ENCODE peak calls at places on chromosomes 6 and 20, in eight cellular contexts. F, L, G, O, X, C, D and A are unnamed samples. For H3K4me1 and H3K79me2, the result is how much of the 10 kb centered on the place peaks cover.

GRCh38 chr20:13644010-13644409 is 5.3 kb upstream of the TASP1 start:
- DNase-seq in D (peak), X (no peak), G (no peak), L (peak), F (no peak), C (no peak), O (peak), A (peak)

GRCh38 chr20:36177716-36178115 is 23.2 kb downstream of the EPB41L1 start:
- DNase-seq in F (no peak), O (no peak), D (no peak), L (no peak), X (no peak), C (no peak), G (no peak), A (no peak)

GRCh38 chr6:1949533-1949932 is 295.9 kb downstream of the GMDS start:
- DNase-seq in G (no peak), F (peak), O (peak), D (peak), C (no peak), L (no peak), X (no peak), A (no peak)

GRCh38 chr6:20409427-20409971 is 7.8 kb downstream of the E2F3 start:
- DNase-seq in L (no peak), O (no peak), D (peak), C (peak), G (no peak), F (no peak), X (no peak), A (no peak)

GRCh38 chr6:145561095-145561820 is 174.1 kb downstream of the EPM2A start:
- DNase-seq in D (peak), X (no peak), F (peak), G (peak), C (no peak), L (no peak), O (peak), A (no peak)

GRCh38 chr20:59149678-59150504 is 13.7 kb upstream of the ZNF831 start:
- DNase-seq in X (no peak), L (no peak), F (no peak), D (no peak), O (no peak), C (peak), G (no peak), A (no peak)

GRCh38 chr6:34671801-34672656 is 24.5 kb downstream of the ILRUN start:
- DNase-seq in O (peak), C (peak), F (peak), D (peak), G (no peak), X (no peak), L (no peak), A (no peak)

GRCh38 chr20:20368414-20369352 is 779 bp downstream of the INSM1 start:
- DNase-seq in L (peak), F (no peak), O (peak), D (no peak), X (peak), G (no peak), C (no peak), A (no peak)

GRCh38 chr20:11755071-11755881 is 162.4 kb upstream of the BTBD3 start:
- DNase-seq in C (no peak), D (peak), X (no peak), G (no peak), F (peak), L (no peak), O (no peak), A (no peak)

GRCh38 chr6:147852772-147853171 is 344.3 kb downstream of the SAMD5 start:
- DNase-seq in C (no peak), L (no peak), G (no peak), D (peak), O (no peak), X (no peak), F (peak), A (no peak)

GRCh38 chr6:11120273-11121005 is 8.9 kb upstream of the ERVFRD-1 start:
- DNase-seq in G (no peak), F (peak), D (peak), L (no peak), X (no peak), O (peak), C (no peak), A (no peak)

GRCh38 chr6:83708970-83709747 is at the start of gene SNAP91:
- DNase-seq in D (peak), F (no peak), C (no peak), X (peak), O (no peak), L (peak), G (no peak), A (no peak)

GRCh38 chr20:40688129-40689099 is 622 bp downstream of the MAFB start:
- DNase-seq in F (no peak), O (no peak), G (no peak), X (peak), L (no peak), C (no peak), D (peak), A (no peak)

GRCh38 chr6:53765270-53765669 is 29.5 kb upstream of the LRRC1 start:
- DNase-seq in G (no peak), D (peak), X (no peak), O (no peak), L (no peak), C (no peak), F (no peak), A (no peak)

GRCh38 chr20:53579581-53580375 is 13.9 kb downstream of the ZNF217 start:
- DNase-seq in L (no peak), G (no peak), O (peak), C (peak), D (peak), X (no peak), F (peak), A (no peak)

DNA sequence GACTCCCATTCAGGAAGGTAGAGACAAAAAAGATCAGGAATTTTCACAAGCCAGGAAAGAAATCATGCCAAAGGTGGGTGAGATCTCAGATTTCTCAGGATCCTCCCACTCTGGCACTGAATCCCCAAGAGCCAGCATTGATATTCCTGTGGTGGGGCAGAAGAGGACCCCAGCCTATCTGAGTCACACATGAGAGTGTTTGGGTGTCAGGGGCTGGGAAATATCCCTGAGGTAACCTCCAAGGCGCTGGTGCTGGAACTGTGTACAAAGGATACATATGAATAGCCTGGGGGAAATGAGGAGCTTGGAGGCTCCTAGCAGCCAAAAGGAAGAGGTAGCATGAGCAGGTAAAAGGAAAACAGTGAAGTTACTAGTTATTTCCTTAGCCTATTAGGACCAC is 369.4 kb downstream of the BTBD9 start:
- DNase-seq in O (no peak), X (no peak), L (no peak), F (peak), D (peak), C (no peak), G (no peak), A (no peak)
- H3K4me3 ChIP-seq in O (no peak), X (no peak), L (no peak), F (no peak), D (no peak), C (no peak), G (no peak), A (no peak)

GRCh38 chr6:112245511-112246203 is 8.7 kb downstream of the LAMA4 start:
- DNase-seq in L (no peak), O (no peak), C (no peak), F (no peak), G (no peak), D (peak), X (no peak), A (no peak)

GRCh38 chr6:112243861-112244415 is 10.4 kb downstream of the LAMA4 start:
- DNase-seq in C (no peak), L (peak), D (no peak), O (peak), F (peak), X (no peak), G (no peak), A (no peak)

GRCh38 chr6:112241820-112242443 is 12.4 kb downstream of the LAMA4 start:
- DNase-seq in G (no peak), X (no peak), O (no peak), F (no peak), C (no peak), L (no peak), D (no peak), A (no peak)

GRCh38 chr6:112247275-112247674 is 7.1 kb downstream of the LAMA4 start:
- DNase-seq in F (no peak), D (no peak), O (no peak), L (no peak), G (no peak), C (no peak), X (no peak), A (no peak)

GRCh38 chr6:112244428-112244827 is 9.9 kb downstream of the LAMA4 start:
- DNase-seq in O (no peak), D (no peak), C (no peak), X (no peak), F (no peak), L (no peak), G (no peak), A (no peak)
- H3K4me1 ChIP-seq in O (under half), D (under half), C (under half), X (under half), F (under half), L (under half), G (under half), A (under half)

GRCh38 chr6:142155091-142155490 is 8.0 kb downstream of the VTA1 start:
- DNase-seq in F (no peak), O (no peak), C (no peak), D (no peak), G (no peak), L (no peak), X (no peak), A (no peak)
- H3K79me2 ChIP-seq in F (half or more), O (half or more), C (half or more), D (half or more), G (half or more), L (half or more), X (under half), A (half or more)

DNA sequence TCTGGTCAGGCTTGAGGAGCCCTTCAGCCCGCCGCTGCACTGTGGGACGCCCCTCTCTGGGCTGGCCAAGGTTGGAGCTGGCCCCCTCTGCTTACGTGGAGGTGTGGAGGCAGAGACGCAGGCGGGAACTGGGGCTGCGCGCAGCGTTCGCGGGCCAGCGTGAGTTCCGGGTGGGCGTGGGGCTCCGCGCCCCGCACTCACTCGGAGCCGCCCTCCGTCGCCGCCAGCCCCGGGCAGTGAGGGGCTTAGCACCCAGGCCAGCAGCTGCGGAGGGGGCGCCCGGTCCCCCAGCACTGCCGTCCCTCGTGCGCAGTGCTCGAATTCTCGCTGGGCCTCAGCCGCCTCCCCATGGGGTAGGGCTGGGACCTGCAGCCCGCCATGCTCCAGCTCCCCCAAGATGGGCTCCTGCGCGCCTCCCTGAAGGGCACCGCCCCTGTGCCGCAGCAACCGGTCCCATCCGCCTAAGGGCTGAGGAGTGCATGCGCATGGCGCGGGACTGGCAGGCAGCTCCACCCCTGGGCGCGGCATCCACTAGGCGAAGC is 695.9 kb downstream of the EPHA7 start:
- DNase-seq in G (no peak), O (no peak), L (peak), F (no peak), X (no peak), D (no peak), C (no peak), A (no peak)
- H3K4me3 ChIP-seq in G (no peak), O (no peak), L (peak), F (no peak), X (no peak), D (no peak), C (no peak), A (no peak)

DNA sequence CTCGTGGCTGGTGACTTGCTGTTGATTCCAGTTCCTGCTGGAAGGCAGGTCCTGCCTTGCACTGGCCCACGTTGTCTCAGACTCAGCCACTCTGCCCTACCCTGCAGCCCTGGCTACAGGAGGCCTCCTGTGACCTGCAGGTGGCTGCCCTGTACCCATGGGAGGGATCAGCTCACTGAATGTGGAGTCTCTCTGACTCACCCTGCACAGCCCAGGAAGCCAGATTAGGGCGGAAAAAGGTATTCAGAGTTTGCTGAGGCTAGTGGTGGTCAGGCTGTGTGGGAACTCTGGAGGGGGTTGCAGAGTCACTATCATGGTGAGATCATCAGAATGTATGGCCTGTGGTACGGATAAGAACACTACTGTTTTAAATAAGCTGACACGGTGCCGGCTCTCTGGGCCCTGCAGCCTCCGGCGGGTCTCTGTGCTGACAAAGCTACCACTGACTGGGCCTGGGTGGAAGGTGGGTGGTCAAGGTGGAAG is 24.7 kb upstream of the PYGB start:
- DNase-seq in D (peak), F (peak), C (peak), G (peak), O (peak), L (peak), X (no peak), A (peak)
- H3K4me1 ChIP-seq in D (under half), F (under half), C (under half), G (under half), O (half or more), L (under half), X (under half), A (under half)

GRCh38 chr20:1462834-1463233 is 3.8 kb downstream of the NSFL1C start:
- DNase-seq in L (no peak), C (peak), X (no peak), D (no peak), O (no peak), F (no peak), G (no peak), A (no peak)
- H3K79me2 ChIP-seq in L (half or more), C (under half), X (under half), D (under half), O (half or more), F (half or more), G (half or more), A (half or more)

GRCh38 chr6:140071115-140071514 is 696.7 kb upstream of the CITED2 start:
- DNase-seq in F (peak), D (peak), L (no peak), C (no peak), X (no peak), G (no peak), O (peak), A (no peak)
- H3K4me3 ChIP-seq in F (no peak), D (no peak), L (no peak), C (no peak), X (no peak), G (no peak), O (no peak), A (no peak)